ENCODE peak calls at places on chromosome 5, in eight cellular contexts. One of them, this sample, is unnamed.
A peak's percentile ranks its signal among the peaks of the same experiment; 100 is the strongest.

GRCh38 chr5:80069918-80070318 is 34.8 kb downstream of the THBS4 start:
- DNase-seq in fibroblast of lung: no peak
- DNase-seq in HFFc6: no peak
- DNase-seq in spleen: no peak
- DNase-seq in transverse colon: peak; percentile 37
- DNase-seq in PC-3: no peak
- DNase-seq in heart left ventricle: no peak
- DNase-seq in A549: no peak
- DNase-seq in this sample: no peak

GRCh38 chr5:97554992-97555981 is 372.2 kb upstream of the RIOK2 start:
- DNase-seq in transverse colon: no peak
- DNase-seq in PC-3: no peak
- DNase-seq in HFFc6: peak; percentile 54
- DNase-seq in A549: no peak
- DNase-seq in heart left ventricle: no peak
- DNase-seq in fibroblast of lung: peak; percentile 48
- DNase-seq in spleen: no peak
- DNase-seq in this sample: no peak

GRCh38 chr5:19853616-19854240 is 134.3 kb downstream of the CDH18 start:
- DNase-seq in fibroblast of lung: peak; percentile 55
- DNase-seq in PC-3: peak; percentile 63
- DNase-seq in HFFc6: peak; percentile 79
- DNase-seq in spleen: no peak
- DNase-seq in A549: no peak
- DNase-seq in transverse colon: no peak
- DNase-seq in heart left ventricle: no peak
- DNase-seq in this sample: no peak

GRCh38 chr5:166907314-166907713 is 1384.1 kb upstream of the WWC1 start:
- DNase-seq in PC-3: peak; percentile 8
- DNase-seq in spleen: no peak
- DNase-seq in heart left ventricle: no peak
- DNase-seq in transverse colon: no peak
- DNase-seq in fibroblast of lung: peak; percentile 67
- DNase-seq in A549: no peak
- DNase-seq in HFFc6: no peak
- DNase-seq in this sample: no peak

GRCh38 chr5:177225798-177226197 is 77.7 kb downstream of the RAB24 start:
- DNase-seq in HFFc6: no peak
- DNase-seq in transverse colon: no peak
- DNase-seq in fibroblast of lung: no peak
- DNase-seq in A549: no peak
- DNase-seq in spleen: no peak
- DNase-seq in PC-3: no peak
- DNase-seq in heart left ventricle: no peak
- DNase-seq in this sample: no peak

GRCh38 chr5:14155075-14155474 is 11.9 kb downstream of the TRIO start:
- DNase-seq in HFFc6: no peak
- DNase-seq in transverse colon: no peak
- DNase-seq in A549: no peak
- DNase-seq in PC-3: no peak
- DNase-seq in spleen: no peak
- DNase-seq in heart left ventricle: no peak
- DNase-seq in fibroblast of lung: no peak
- DNase-seq in this sample: no peak

GRCh38 chr5:168765220-168766037 is 186.3 kb upstream of the PANK3 start:
- DNase-seq in fibroblast of lung: no peak
- DNase-seq in heart left ventricle: no peak
- DNase-seq in A549: no peak
- DNase-seq in transverse colon: no peak
- DNase-seq in HFFc6: no peak
- DNase-seq in PC-3: no peak
- DNase-seq in spleen: no peak
- DNase-seq in this sample: no peak

GRCh38 chr5:73142035-73142434 is 21.7 kb downstream of the TMEM171 start:
- DNase-seq in PC-3: no peak
- DNase-seq in A549: no peak
- DNase-seq in heart left ventricle: no peak
- DNase-seq in transverse colon: no peak
- DNase-seq in fibroblast of lung: no peak
- DNase-seq in HFFc6: no peak
- DNase-seq in spleen: no peak
- DNase-seq in this sample: no peak

GRCh38 chr5:35067985-35068384 is 20.2 kb upstream of the AGXT2 start:
- DNase-seq in transverse colon: no peak
- DNase-seq in heart left ventricle: no peak
- DNase-seq in fibroblast of lung: no peak
- DNase-seq in A549: no peak
- DNase-seq in HFFc6: peak; percentile 56
- DNase-seq in spleen: no peak
- DNase-seq in PC-3: peak; percentile 21
- DNase-seq in this sample: no peak

GRCh38 chr5:172235827-172236749 is 42.1 kb downstream of the EFCAB9 start:
- DNase-seq in transverse colon: peak; percentile 70
- DNase-seq in HFFc6: no peak
- DNase-seq in A549: no peak
- DNase-seq in PC-3: no peak
- DNase-seq in heart left ventricle: no peak
- DNase-seq in spleen: no peak
- DNase-seq in fibroblast of lung: no peak
- DNase-seq in this sample: no peak

GRCh38 chr5:176887252-176887849 is 11.8 kb downstream of the HK3 start:
- DNase-seq in transverse colon: no peak
- DNase-seq in fibroblast of lung: no peak
- DNase-seq in HFFc6: no peak
- DNase-seq in heart left ventricle: no peak
- DNase-seq in spleen: peak; percentile 47
- DNase-seq in PC-3: no peak
- DNase-seq in A549: no peak
- DNase-seq in this sample: no peak

GRCh38 chr5:142356318-142356715 is 31.5 kb upstream of the SPRY4 start:
- DNase-seq in spleen: no peak
- DNase-seq in HFFc6: peak; percentile 75
- DNase-seq in heart left ventricle: no peak
- DNase-seq in A549: no peak
- DNase-seq in PC-3: no peak
- DNase-seq in fibroblast of lung: peak; percentile 83
- DNase-seq in transverse colon: no peak
- DNase-seq in this sample: no peak

GRCh38 chr5:1752881-1753280 is 46.8 kb downstream of the MRPL36 start:
- DNase-seq in spleen: no peak
- DNase-seq in A549: no peak
- DNase-seq in transverse colon: no peak
- DNase-seq in fibroblast of lung: no peak
- DNase-seq in PC-3: no peak
- DNase-seq in heart left ventricle: no peak
- DNase-seq in HFFc6: no peak
- DNase-seq in this sample: no peak

GRCh38 chr5:61178702-61179101 is 16.4 kb upstream of the SMIM15 start:
- DNase-seq in spleen: no peak
- DNase-seq in heart left ventricle: no peak
- DNase-seq in fibroblast of lung: no peak
- DNase-seq in HFFc6: no peak
- DNase-seq in transverse colon: no peak
- DNase-seq in A549: no peak
- DNase-seq in PC-3: no peak
- DNase-seq in this sample: no peak

DNA sequence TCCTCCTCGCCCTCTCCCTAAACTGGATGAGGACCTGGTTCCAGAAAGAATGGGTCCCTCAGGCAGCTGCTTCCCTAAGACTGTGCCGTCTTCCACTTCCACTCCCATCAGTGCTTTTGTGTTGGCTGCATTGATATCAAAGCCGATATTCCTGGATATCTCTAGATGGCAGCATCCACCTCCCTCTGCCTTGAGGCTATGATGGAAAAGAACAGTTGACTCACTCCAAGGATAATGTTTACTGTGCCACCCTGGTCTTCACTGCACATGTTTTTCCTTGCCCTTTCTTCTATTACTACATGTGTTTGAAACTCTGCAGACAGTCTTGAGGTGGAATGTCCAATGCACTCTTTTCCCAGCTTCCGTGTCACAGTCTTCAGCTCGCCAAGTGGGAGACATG is 211.6 kb downstream of the MAST4 start:
- DNase-seq in fibroblast of lung: peak; percentile 75
- DNase-seq in spleen: no peak
- DNase-seq in HFFc6: peak; percentile 72
- DNase-seq in A549: peak; percentile 73
- DNase-seq in transverse colon: peak; percentile 17
- DNase-seq in heart left ventricle: no peak
- DNase-seq in PC-3: peak; percentile 63
- DNase-seq in this sample: no peak
- TF ChIP-seq CTCF in fibroblast of lung: peak; percentile 69
- TF ChIP-seq CTCF in spleen: no peak
- TF ChIP-seq CTCF in HFFc6: peak; percentile 57
- TF ChIP-seq CTCF in A549: peak; percentile 78
- TF ChIP-seq CTCF in transverse colon: peak; percentile 33
- TF ChIP-seq CTCF in heart left ventricle: peak; percentile 21
- TF ChIP-seq CTCF in PC-3: peak; percentile 51
- TF ChIP-seq CTCF in this sample: no peak

GRCh38 chr5:75667586-75667985 is 49.7 kb downstream of the POC5 start:
- DNase-seq in PC-3: no peak
- DNase-seq in heart left ventricle: no peak
- DNase-seq in HFFc6: no peak
- DNase-seq in fibroblast of lung: no peak
- DNase-seq in transverse colon: no peak
- DNase-seq in A549: no peak
- DNase-seq in spleen: no peak
- DNase-seq in this sample: no peak

GRCh38 chr5:75668988-75669760 is 48.1 kb downstream of the POC5 start:
- DNase-seq in HFFc6: no peak
- DNase-seq in fibroblast of lung: no peak
- DNase-seq in PC-3: peak; percentile 43
- DNase-seq in spleen: peak; percentile 79
- DNase-seq in heart left ventricle: no peak
- DNase-seq in transverse colon: peak; percentile 65
- DNase-seq in A549: peak; percentile 34
- DNase-seq in this sample: no peak

GRCh38 chr5:75668348-75668895 is 48.8 kb downstream of the POC5 start:
- DNase-seq in heart left ventricle: no peak
- DNase-seq in spleen: no peak
- DNase-seq in HFFc6: no peak
- DNase-seq in A549: no peak
- DNase-seq in PC-3: no peak
- DNase-seq in transverse colon: no peak
- DNase-seq in fibroblast of lung: no peak
- DNase-seq in this sample: no peak

GRCh38 chr5:75664933-75665332 is 52.3 kb downstream of the POC5 start:
- DNase-seq in PC-3: no peak
- DNase-seq in spleen: no peak
- DNase-seq in heart left ventricle: no peak
- DNase-seq in fibroblast of lung: no peak
- DNase-seq in HFFc6: no peak
- DNase-seq in transverse colon: no peak
- DNase-seq in A549: no peak
- DNase-seq in this sample: no peak

GRCh38 chr5:75666801-75667200 is 50.4 kb downstream of the POC5 start:
- DNase-seq in A549: peak; percentile 20
- DNase-seq in fibroblast of lung: no peak
- DNase-seq in spleen: no peak
- DNase-seq in heart left ventricle: no peak
- DNase-seq in transverse colon: no peak
- DNase-seq in PC-3: no peak
- DNase-seq in HFFc6: no peak
- DNase-seq in this sample: no peak
- TF ChIP-seq CTCF in A549: no peak
- TF ChIP-seq CTCF in fibroblast of lung: no peak
- TF ChIP-seq CTCF in spleen: no peak
- TF ChIP-seq CTCF in heart left ventricle: no peak
- TF ChIP-seq CTCF in transverse colon: no peak
- TF ChIP-seq CTCF in PC-3: peak; percentile 15
- TF ChIP-seq CTCF in HFFc6: no peak
- TF ChIP-seq CTCF in this sample: no peak

GRCh38 chr5:32714836-32715235 is 3.7 kb downstream of the NPR3 start:
- DNase-seq in transverse colon: no peak
- DNase-seq in spleen: no peak
- DNase-seq in HFFc6: no peak
- DNase-seq in heart left ventricle: no peak
- DNase-seq in A549: no peak
- DNase-seq in fibroblast of lung: peak; percentile 51
- DNase-seq in PC-3: peak; percentile 43
- DNase-seq in this sample: no peak

GRCh38 chr5:32711693-32712462 is 757 bp downstream of the NPR3 start:
- DNase-seq in spleen: no peak
- DNase-seq in fibroblast of lung: peak; percentile 47
- DNase-seq in HFFc6: peak; percentile 48
- DNase-seq in A549: peak; percentile 52
- DNase-seq in PC-3: peak; percentile 41
- DNase-seq in transverse colon: no peak
- DNase-seq in heart left ventricle: peak; percentile 20
- DNase-seq in this sample: no peak

GRCh38 chr5:32710859-32711692 is at the start of gene NPR3:
- DNase-seq in transverse colon: peak; percentile 8
- DNase-seq in fibroblast of lung: peak; percentile 62
- DNase-seq in A549: peak; percentile 68
- DNase-seq in spleen: no peak
- DNase-seq in HFFc6: peak; percentile 71
- DNase-seq in PC-3: peak; percentile 20
- DNase-seq in heart left ventricle: peak; percentile 30
- DNase-seq in this sample: no peak

GRCh38 chr5:32713396-32714381 is 2.6 kb downstream of the NPR3 start:
- DNase-seq in fibroblast of lung: peak; percentile 53
- DNase-seq in A549: no peak
- DNase-seq in heart left ventricle: peak; percentile 44
- DNase-seq in transverse colon: peak; percentile 21
- DNase-seq in HFFc6: peak; percentile 62
- DNase-seq in spleen: peak; percentile 77
- DNase-seq in PC-3: peak; percentile 91
- DNase-seq in this sample: peak; percentile 39

GRCh38 chr5:32712463-32713395 is 1.6 kb downstream of the NPR3 start:
- DNase-seq in transverse colon: no peak
- DNase-seq in PC-3: peak; percentile 15
- DNase-seq in spleen: no peak
- DNase-seq in heart left ventricle: no peak
- DNase-seq in HFFc6: peak; percentile 19
- DNase-seq in fibroblast of lung: peak; percentile 34
- DNase-seq in A549: no peak
- DNase-seq in this sample: no peak
- TF ChIP-seq CTCF in transverse colon: no peak
- TF ChIP-seq CTCF in PC-3: peak; percentile 27
- TF ChIP-seq CTCF in spleen: no peak
- TF ChIP-seq CTCF in heart left ventricle: no peak
- TF ChIP-seq CTCF in HFFc6: peak; percentile 72
- TF ChIP-seq CTCF in fibroblast of lung: no peak
- TF ChIP-seq CTCF in A549: no peak
- TF ChIP-seq CTCF in this sample: no peak

DNA sequence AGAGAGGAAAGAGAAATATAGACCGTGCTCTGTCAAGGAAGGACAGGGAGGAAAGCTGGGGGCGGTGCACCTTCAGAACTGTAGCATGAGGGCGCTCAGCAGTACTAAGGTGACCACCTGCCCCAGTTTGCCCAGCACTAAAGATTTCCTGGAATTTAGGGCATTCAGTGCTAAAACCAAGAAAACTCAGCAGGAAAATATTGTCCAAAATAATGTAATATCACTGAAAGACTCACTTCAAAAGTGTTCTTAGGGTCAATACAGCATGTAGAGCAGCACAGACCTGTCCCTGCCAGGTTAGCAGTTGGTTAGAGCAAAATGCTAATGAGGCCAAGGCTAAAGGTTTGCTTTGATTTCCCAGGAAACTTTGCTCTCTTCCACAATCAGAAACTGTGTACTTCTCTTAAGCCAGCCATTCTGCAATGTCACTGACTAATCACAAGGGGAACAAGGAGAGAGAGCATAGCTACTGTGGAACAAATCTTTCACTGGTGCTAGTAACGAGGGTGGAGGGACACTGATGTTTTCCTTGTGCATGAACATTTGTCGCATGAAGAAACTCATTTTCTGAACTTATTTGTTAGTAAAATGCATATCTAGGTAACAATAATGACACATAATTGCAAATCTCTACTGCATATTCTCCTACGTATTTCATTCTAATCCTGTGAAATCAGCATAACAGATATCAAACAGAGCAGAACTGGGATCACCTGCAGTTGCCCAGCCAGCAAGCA is 53.0 kb upstream of the GRAMD2B start:
- DNase-seq in HFFc6: peak; percentile 39
- DNase-seq in heart left ventricle: no peak
- DNase-seq in spleen: no peak
- DNase-seq in transverse colon: no peak
- DNase-seq in PC-3: peak; percentile 31
- DNase-seq in A549: peak; percentile 6
- DNase-seq in fibroblast of lung: no peak
- DNase-seq in this sample: no peak
- TF ChIP-seq CTCF in HFFc6: peak; percentile 49
- TF ChIP-seq CTCF in heart left ventricle: no peak
- TF ChIP-seq CTCF in spleen: no peak
- TF ChIP-seq CTCF in transverse colon: no peak
- TF ChIP-seq CTCF in PC-3: no peak
- TF ChIP-seq CTCF in A549: no peak
- TF ChIP-seq CTCF in fibroblast of lung: no peak
- TF ChIP-seq CTCF in this sample: peak; percentile 25